ENCODE peak calls at places on chromosomes 16 and 17, in five cellular contexts. One of them, this sample, is unnamed.

GRCh38 chr17:12719948-12720347 is 54.3 kb downstream of the MYOCD start:
- DNase-seq in kidney epithelial cell: no peak
- DNase-seq in endothelial cell of umbilical vein: no peak
- DNase-seq in glutamatergic neuron: peak; percentile 24
- DNase-seq in stomach: no peak
- DNase-seq in this sample: no peak

GRCh38 chr16:89821438-89822187 is 5.2 kb upstream of the FANCA start:
- DNase-seq in endothelial cell of umbilical vein: no peak
- DNase-seq in glutamatergic neuron: no peak
- DNase-seq in kidney epithelial cell: no peak
- DNase-seq in stomach: no peak
- DNase-seq in this sample: no peak

GRCh38 chr16:87897563-87898505 is 28.5 kb upstream of the SLC7A5 start:
- DNase-seq in kidney epithelial cell: no peak
- DNase-seq in glutamatergic neuron: no peak
- DNase-seq in stomach: no peak
- DNase-seq in endothelial cell of umbilical vein: no peak
- DNase-seq in this sample: no peak

GRCh38 chr17:7885357-7886226 is 3.0 kb upstream of the CHD3 start:
- DNase-seq in endothelial cell of umbilical vein: peak; percentile 50
- DNase-seq in glutamatergic neuron: peak; percentile 68
- DNase-seq in stomach: peak; percentile 39
- DNase-seq in kidney epithelial cell: no peak
- DNase-seq in this sample: no peak

GRCh38 chr17:66459811-66460270 is 157.4 kb downstream of the PRKCA start:
- DNase-seq in glutamatergic neuron: no peak
- DNase-seq in stomach: peak; percentile 48
- DNase-seq in endothelial cell of umbilical vein: peak; percentile 97
- DNase-seq in kidney epithelial cell: peak; percentile 94
- DNase-seq in this sample: peak; percentile 94

GRCh38 chr17:76845524-76845923 is 22.7 kb upstream of the MGAT5B start:
- DNase-seq in glutamatergic neuron: no peak
- DNase-seq in endothelial cell of umbilical vein: no peak
- DNase-seq in stomach: no peak
- DNase-seq in kidney epithelial cell: no peak
- DNase-seq in this sample: no peak

GRCh38 chr17:44203731-44204452 is 4.2 kb upstream of the ATXN7L3 start:
- DNase-seq in stomach: no peak
- DNase-seq in endothelial cell of umbilical vein: peak; percentile 56
- DNase-seq in glutamatergic neuron: peak; percentile 57
- DNase-seq in kidney epithelial cell: no peak
- DNase-seq in this sample: peak; percentile 33

GRCh38 chr16:53773150-53773846 is 69.3 kb downstream of the FTO start:
- DNase-seq in kidney epithelial cell: peak; percentile 80
- DNase-seq in stomach: peak; percentile 29
- DNase-seq in glutamatergic neuron: no peak
- DNase-seq in endothelial cell of umbilical vein: peak; percentile 79
- DNase-seq in this sample: peak; percentile 74

GRCh38 chr16:86960266-86960665 is 356.9 kb downstream of the C16orf95 start:
- DNase-seq in kidney epithelial cell: no peak
- DNase-seq in endothelial cell of umbilical vein: no peak
- DNase-seq in glutamatergic neuron: no peak
- DNase-seq in stomach: no peak
- DNase-seq in this sample: no peak

GRCh38 chr16:87056551-87056950 is 260.6 kb downstream of the C16orf95 start:
- DNase-seq in stomach: no peak
- DNase-seq in glutamatergic neuron: no peak
- DNase-seq in endothelial cell of umbilical vein: no peak
- DNase-seq in kidney epithelial cell: no peak
- DNase-seq in this sample: no peak

GRCh38 chr16:89600956-89601355 is 12.5 kb upstream of the DPEP1 start:
- DNase-seq in kidney epithelial cell: no peak
- DNase-seq in endothelial cell of umbilical vein: no peak
- DNase-seq in stomach: no peak
- DNase-seq in glutamatergic neuron: no peak
- DNase-seq in this sample: no peak

GRCh38 chr16:81473561-81473960 is 29.0 kb downstream of the CMIP start:
- DNase-seq in glutamatergic neuron: no peak
- DNase-seq in kidney epithelial cell: no peak
- DNase-seq in stomach: no peak
- DNase-seq in endothelial cell of umbilical vein: peak; percentile 82
- DNase-seq in this sample: no peak

GRCh38 chr16:73173396-73173795 is 125.5 kb upstream of the ZFHX3 start:
- DNase-seq in glutamatergic neuron: no peak
- DNase-seq in kidney epithelial cell: no peak
- DNase-seq in stomach: no peak
- DNase-seq in endothelial cell of umbilical vein: no peak
- DNase-seq in this sample: no peak

GRCh38 chr17:75734674-75735294 is 13.5 kb downstream of the ITGB4 start:
- DNase-seq in glutamatergic neuron: no peak
- DNase-seq in stomach: no peak
- DNase-seq in kidney epithelial cell: no peak
- DNase-seq in endothelial cell of umbilical vein: no peak
- DNase-seq in this sample: no peak

GRCh38 chr17:32265192-32265895 is at the start of gene RHBDL3:
- DNase-seq in kidney epithelial cell: no peak
- DNase-seq in endothelial cell of umbilical vein: no peak
- DNase-seq in stomach: peak; percentile 32
- DNase-seq in glutamatergic neuron: peak; percentile 58
- DNase-seq in this sample: no peak

GRCh38 chr16:4207229-4207628 is 34.7 kb downstream of the SRL start:
- DNase-seq in kidney epithelial cell: no peak
- DNase-seq in endothelial cell of umbilical vein: no peak
- DNase-seq in glutamatergic neuron: no peak
- DNase-seq in stomach: no peak
- DNase-seq in this sample: no peak

GRCh38 chr17:27975146-27976011 is 67.1 kb upstream of the NLK start:
- DNase-seq in stomach: no peak
- DNase-seq in kidney epithelial cell: no peak
- DNase-seq in endothelial cell of umbilical vein: peak; percentile 10
- DNase-seq in glutamatergic neuron: no peak
- DNase-seq in this sample: peak; percentile 18

GRCh38 chr17:28018439-28019070 is 23.9 kb upstream of the NLK start:
- DNase-seq in kidney epithelial cell: no peak
- DNase-seq in endothelial cell of umbilical vein: no peak
- DNase-seq in glutamatergic neuron: no peak
- DNase-seq in stomach: no peak
- DNase-seq in this sample: peak; percentile 31

GRCh38 chr16:21943571-21943970 is 9.6 kb upstream of the UQCRC2 start:
- DNase-seq in stomach: no peak
- DNase-seq in kidney epithelial cell: no peak
- DNase-seq in endothelial cell of umbilical vein: no peak
- DNase-seq in glutamatergic neuron: no peak
- DNase-seq in this sample: no peak

DNA sequence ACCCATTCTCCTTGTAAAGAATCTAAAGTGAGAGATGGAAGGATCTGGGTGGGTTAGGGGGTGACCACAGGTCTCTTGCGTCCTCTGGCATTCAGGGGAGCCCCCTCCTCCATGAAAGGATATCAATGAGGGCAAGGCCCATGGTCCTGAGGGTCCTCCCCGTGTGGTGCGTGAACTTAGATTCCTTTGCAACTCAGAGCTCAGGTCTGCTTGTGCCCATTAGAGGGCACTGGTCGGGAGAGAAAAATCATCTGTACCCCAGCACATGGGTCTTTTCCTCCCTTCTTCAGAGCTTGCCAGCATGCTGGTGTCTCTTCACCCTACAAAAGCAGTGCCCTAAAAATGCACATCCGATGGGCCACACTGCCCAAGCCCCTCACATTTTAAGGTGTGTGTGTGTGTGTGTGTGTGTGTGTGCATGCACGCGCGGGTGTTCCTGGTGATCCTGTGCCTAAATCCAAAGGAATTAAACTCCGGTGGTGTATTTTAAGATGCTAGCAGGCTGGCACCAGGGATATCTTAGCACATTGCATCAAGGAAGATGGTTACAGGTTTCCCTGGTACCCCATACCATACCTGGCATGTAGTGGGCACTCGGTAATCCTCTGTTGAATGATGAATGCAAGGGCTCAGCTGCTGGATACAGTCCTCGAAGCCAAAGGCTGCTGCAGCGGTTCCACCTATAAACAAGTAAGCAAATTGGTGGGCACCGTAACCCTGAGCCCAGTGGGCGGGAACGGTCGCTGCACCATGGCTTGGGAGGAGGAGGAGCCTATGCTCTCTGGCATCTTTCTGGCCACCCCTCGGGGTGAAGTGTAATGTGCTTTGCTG is 4.7 kb downstream of the C1QTNF1 start:
- DNase-seq in kidney epithelial cell: no peak
- DNase-seq in glutamatergic neuron: no peak
- DNase-seq in endothelial cell of umbilical vein: no peak
- DNase-seq in stomach: no peak
- DNase-seq in this sample: no peak
- TF ChIP-seq CTCF in kidney epithelial cell: peak; percentile 27
- TF ChIP-seq CTCF in glutamatergic neuron: no peak
- TF ChIP-seq CTCF in endothelial cell of umbilical vein: peak; percentile 9
- TF ChIP-seq CTCF in stomach: no peak
- TF ChIP-seq CTCF in this sample: peak; percentile 47

DNA sequence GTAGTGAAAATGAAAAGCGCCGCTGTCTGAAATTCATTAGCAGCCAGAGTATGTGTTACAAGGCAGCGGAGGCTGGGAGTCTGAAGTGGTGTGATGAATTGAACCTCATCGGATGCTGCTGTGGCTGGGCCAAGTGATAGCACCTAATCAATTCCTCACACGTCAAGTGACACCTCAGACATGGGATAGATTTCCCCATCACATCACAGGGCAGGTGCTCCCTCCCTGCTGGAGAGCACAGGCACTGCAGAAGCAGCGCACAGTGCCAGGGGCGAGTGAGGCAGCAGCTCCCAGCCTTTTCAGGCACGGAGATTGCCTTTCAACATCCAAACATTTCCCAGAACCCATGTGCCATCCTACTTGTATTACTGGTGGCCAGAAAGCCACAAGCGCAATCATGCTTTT is 32.2 kb downstream of the DRC3 start:
- DNase-seq in glutamatergic neuron: peak; percentile 42
- DNase-seq in kidney epithelial cell: no peak
- DNase-seq in stomach: no peak
- DNase-seq in endothelial cell of umbilical vein: no peak
- DNase-seq in this sample: no peak
- TF ChIP-seq CTCF in glutamatergic neuron: peak; percentile 58
- TF ChIP-seq CTCF in kidney epithelial cell: peak; percentile 60
- TF ChIP-seq CTCF in stomach: peak; percentile 16
- TF ChIP-seq CTCF in endothelial cell of umbilical vein: no peak
- TF ChIP-seq CTCF in this sample: peak; percentile 52

GRCh38 chr17:2795412-2796163 is 650 bp upstream of the RAP1GAP2 start:
- DNase-seq in kidney epithelial cell: no peak
- DNase-seq in stomach: no peak
- DNase-seq in glutamatergic neuron: no peak
- DNase-seq in endothelial cell of umbilical vein: no peak
- DNase-seq in this sample: no peak

GRCh38 chr17:2798188-2798587 is 1.9 kb downstream of the RAP1GAP2 start:
- DNase-seq in stomach: no peak
- DNase-seq in endothelial cell of umbilical vein: no peak
- DNase-seq in kidney epithelial cell: no peak
- DNase-seq in glutamatergic neuron: no peak
- DNase-seq in this sample: no peak

GRCh38 chr17:2797226-2797625 is 988 bp downstream of the RAP1GAP2 start:
- DNase-seq in glutamatergic neuron: no peak
- DNase-seq in kidney epithelial cell: no peak
- DNase-seq in endothelial cell of umbilical vein: no peak
- DNase-seq in stomach: no peak
- DNase-seq in this sample: no peak

GRCh38 chr17:2797632-2798031 is 1.4 kb downstream of the RAP1GAP2 start:
- DNase-seq in kidney epithelial cell: no peak
- DNase-seq in endothelial cell of umbilical vein: no peak
- DNase-seq in glutamatergic neuron: no peak
- DNase-seq in stomach: peak; percentile 86
- DNase-seq in this sample: no peak

GRCh38 chr17:2796164-2797140 is at the start of gene RAP1GAP2:
- DNase-seq in stomach: peak; percentile 69
- DNase-seq in kidney epithelial cell: no peak
- DNase-seq in glutamatergic neuron: no peak
- DNase-seq in endothelial cell of umbilical vein: no peak
- DNase-seq in this sample: no peak
- TF ChIP-seq CTCF in stomach: no peak
- TF ChIP-seq CTCF in kidney epithelial cell: no peak
- TF ChIP-seq CTCF in glutamatergic neuron: no peak
- TF ChIP-seq CTCF in endothelial cell of umbilical vein: no peak
- TF ChIP-seq CTCF in this sample: no peak

GRCh38 chr16:12412252-12412651 is 391.4 kb downstream of the CPPED1 start:
- DNase-seq in kidney epithelial cell: no peak
- DNase-seq in stomach: no peak
- DNase-seq in endothelial cell of umbilical vein: no peak
- DNase-seq in glutamatergic neuron: no peak
- DNase-seq in this sample: no peak

GRCh38 chr16:12410842-12411490 is 392.7 kb downstream of the CPPED1 start:
- DNase-seq in kidney epithelial cell: no peak
- DNase-seq in endothelial cell of umbilical vein: no peak
- DNase-seq in glutamatergic neuron: no peak
- DNase-seq in stomach: no peak
- DNase-seq in this sample: no peak

GRCh38 chr16:12409700-12410099 is 394.0 kb downstream of the CPPED1 start:
- DNase-seq in endothelial cell of umbilical vein: no peak
- DNase-seq in kidney epithelial cell: no peak
- DNase-seq in glutamatergic neuron: no peak
- DNase-seq in stomach: no peak
- DNase-seq in this sample: no peak

GRCh38 chr16:12412890-12413289 is 390.8 kb downstream of the CPPED1 start:
- DNase-seq in endothelial cell of umbilical vein: no peak
- DNase-seq in stomach: no peak
- DNase-seq in glutamatergic neuron: no peak
- DNase-seq in kidney epithelial cell: no peak
- DNase-seq in this sample: no peak

DNA sequence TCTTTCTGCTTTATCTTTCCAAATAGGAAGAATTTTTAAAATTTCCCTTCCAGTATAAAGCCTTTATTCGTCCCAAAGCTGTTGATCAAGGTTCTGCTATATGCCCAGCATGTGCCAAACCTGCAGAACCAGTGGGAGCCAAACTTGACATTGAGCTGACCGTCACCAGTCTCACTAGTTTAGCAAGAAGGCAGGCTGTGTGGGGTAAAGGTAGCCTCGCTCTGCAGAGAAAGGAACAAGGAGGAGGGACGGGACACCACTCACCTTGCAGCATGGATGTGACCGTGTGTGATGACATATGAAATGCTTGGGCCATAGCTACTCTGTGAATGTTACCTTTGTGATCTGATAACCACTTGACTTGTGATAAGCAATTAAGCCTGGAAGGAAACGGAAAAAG is 392.2 kb downstream of the CPPED1 start:
- DNase-seq in stomach: no peak
- DNase-seq in endothelial cell of umbilical vein: no peak
- DNase-seq in kidney epithelial cell: no peak
- DNase-seq in glutamatergic neuron: no peak
- DNase-seq in this sample: no peak
- TF ChIP-seq CTCF in stomach: no peak
- TF ChIP-seq CTCF in endothelial cell of umbilical vein: no peak
- TF ChIP-seq CTCF in kidney epithelial cell: no peak
- TF ChIP-seq CTCF in glutamatergic neuron: no peak
- TF ChIP-seq CTCF in this sample: no peak

This sample was measured in HFFc6.